ENCODE peak calls at places on chromosomes 5 and 9, in four cellular contexts. R is fibroblast of lung, A is GM23248, Q is K562. J is an unnamed sample.

GRCh38 chr5:142670811-142671210 is 15.1 kb downstream of the FGF1 start:
- DNase-seq in R (peak), A (no peak), Q (no peak), J (no peak)

GRCh38 chr5:83097582-83098265 is 20.4 kb downstream of the XRCC4 start:
- DNase-seq in R (peak), A (peak), Q (no peak), J (no peak)

GRCh38 chr9:81848472-81848871 is 79.8 kb upstream of the SPATA31D4 start:
- DNase-seq in R (peak), A (peak), Q (no peak), J (no peak)

GRCh38 chr9:5910413-5911057 is 19.8 kb downstream of the MLANA start:
- DNase-seq in R (peak), A (peak), Q (no peak), J (no peak)

GRCh38 chr9:17725399-17726010 is 146.6 kb downstream of the SH3GL2 start:
- DNase-seq in R (no peak), A (no peak), Q (no peak), J (no peak)

GRCh38 chr5:16934123-16934522 is 2.0 kb downstream of the MYO10 start:
- DNase-seq in R (peak), A (peak), Q (peak), J (peak)

GRCh38 chr5:35047785-35048404 is at the start of gene AGXT2:
- DNase-seq in R (no peak), A (no peak), Q (no peak), J (no peak)

GRCh38 chr5:105015098-105015497 is 1452.5 kb upstream of the NUDT12 start:
- DNase-seq in R (no peak), A (no peak), Q (no peak), J (no peak)

GRCh38 chr9:81318571-81318970 is 370.8 kb downstream of the TLE1 start:
- DNase-seq in R (peak), A (peak), Q (no peak), J (no peak)

GRCh38 chr9:125119643-125120286 is 23.6 kb downstream of the SCAI start:
- DNase-seq in R (peak), A (peak), Q (no peak), J (no peak)

GRCh38 chr5:149133795-149134777 is 7.2 kb upstream of the ABLIM3 start:
- DNase-seq in R (peak), A (peak), Q (peak), J (no peak)

GRCh38 chr9:82170871-82171270 is 182.3 kb downstream of the SPATA31D1 start:
- DNase-seq in R (peak), A (peak), Q (no peak), J (no peak)

GRCh38 chr5:138753794-138754698 is 821 bp downstream of the CTNNA1 start:
- DNase-seq in R (peak), A (peak), Q (peak), J (no peak)

GRCh38 chr5:64180661-64181343 is 15.2 kb downstream of the RNF180 start:
- DNase-seq in R (no peak), A (peak), Q (no peak), J (no peak)

GRCh38 chr5:141753971-141754713 is 72.1 kb upstream of the ARAP3 start:
- DNase-seq in R (peak), A (peak), Q (peak), J (no peak)

GRCh38 chr5:139574641-139575312 is 13.6 kb downstream of the UBE2D2 start:
- DNase-seq in R (peak), A (peak), Q (peak), J (no peak)

GRCh38 chr5:57456531-57457135 is 26.0 kb downstream of the ACTBL2 start:
- DNase-seq in R (no peak), A (no peak), Q (no peak), J (no peak)

GRCh38 chr5:72476721-72477120 is 30.5 kb downstream of the ZNF366 start:
- DNase-seq in R (no peak), A (no peak), Q (no peak), J (no peak)

GRCh38 chr5:4941957-4942830 is 197.9 kb upstream of the ADAMTS16 start:
- DNase-seq in R (no peak), A (peak), Q (peak), J (no peak)

GRCh38 chr9:116318463-116319271 is 165.1 kb downstream of the PAPPA start:
- DNase-seq in R (peak), A (peak), Q (no peak), J (no peak)

GRCh38 chr9:122228906-122229837 is at the start of gene LHX6:
- DNase-seq in R (peak), A (peak), Q (peak), J (no peak)

GRCh38 chr5:51345106-51345505 is 38.1 kb upstream of the ISL1 start:
- DNase-seq in R (no peak), A (peak), Q (no peak), J (no peak)

GRCh38 chr5:44935262-44935661 is 126.5 kb downstream of the MRPS30 start:
- DNase-seq in R (peak), A (peak), Q (no peak), J (no peak)

GRCh38 chr9:137905740-137906139 is 28.2 kb downstream of the CACNA1B start:
- DNase-seq in R (no peak), A (no peak), Q (no peak), J (no peak)

GRCh38 chr9:137913132-137913531 is 35.5 kb downstream of the CACNA1B start:
- DNase-seq in R (no peak), A (no peak), Q (no peak), J (no peak)

GRCh38 chr9:137912671-137913070 is 35.1 kb downstream of the CACNA1B start:
- DNase-seq in R (no peak), A (no peak), Q (no peak), J (no peak)

GRCh38 chr9:137902646-137903045 is 25.1 kb downstream of the CACNA1B start:
- DNase-seq in R (no peak), A (no peak), Q (no peak), J (no peak)

GRCh38 chr9:137907776-137908175 is 30.2 kb downstream of the CACNA1B start:
- DNase-seq in R (no peak), A (no peak), Q (no peak), J (no peak)
- H3K9ac ChIP-seq in R (no peak), A (no peak), Q (no peak), J (no peak)

DNA sequence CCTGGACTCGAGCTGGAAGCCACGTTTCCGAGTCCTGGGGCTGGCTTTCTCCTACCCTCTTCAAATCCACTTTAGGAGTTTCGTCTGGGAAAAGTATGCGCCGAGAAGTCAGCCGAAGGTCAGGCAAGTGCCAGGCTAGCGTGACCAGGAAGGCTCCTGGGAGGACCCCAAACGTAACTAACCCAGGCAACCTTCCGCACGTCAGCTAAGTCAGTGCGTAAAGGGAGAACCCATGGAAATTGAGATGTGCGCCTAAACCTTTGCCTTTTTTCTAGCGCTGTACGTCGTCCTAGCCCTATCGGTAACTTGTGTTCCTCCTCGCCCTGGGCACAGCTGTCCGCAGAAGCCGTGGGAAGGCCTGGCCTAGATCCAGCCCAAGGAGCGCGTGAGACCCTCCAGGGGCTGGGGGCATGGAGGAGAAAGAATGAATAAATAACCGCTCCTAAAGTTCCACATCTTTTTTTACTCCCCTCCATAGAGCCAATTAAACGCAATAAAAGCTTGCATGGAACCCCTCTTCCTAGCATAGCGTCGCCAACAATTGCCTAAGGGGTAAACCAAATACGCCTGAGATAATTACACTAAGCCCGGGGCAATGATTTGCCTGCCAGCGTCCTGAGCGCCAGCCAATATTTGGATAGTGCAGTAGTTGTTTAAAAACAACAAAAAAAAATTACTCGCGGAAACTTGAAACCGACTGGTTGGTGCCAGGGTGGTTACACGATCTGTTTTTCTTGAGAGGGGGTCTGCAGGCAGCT is 4.0 kb upstream of the FOXB2 start:
- DNase-seq in R (no peak), A (no peak), Q (no peak), J (no peak)
- H3K27ac ChIP-seq in R (no peak), A (no peak), Q (no peak), J (no peak)

GRCh38 chr9:126226991-126227937 is 99.4 kb upstream of the MVB12B start:
- DNase-seq in R (no peak), A (no peak), Q (no peak), J (no peak)
- TF ChIP-seq EZH2 in R (no peak), A (no peak), Q (no peak), J (no peak)

GRCh38 chr9:37920471-37921167 is 16.7 kb upstream of the SLC25A51 start:
- DNase-seq in R (no peak), A (no peak), Q (peak), J (no peak)
- H3K9ac ChIP-seq in R (no peak), A (no peak), Q (no peak), J (no peak)

GRCh38 chr5:1885777-1886633 is 3.3 kb upstream of the IRX4 start:
- DNase-seq in R (no peak), A (no peak), Q (no peak), J (no peak)
- H3K27ac ChIP-seq in R (no peak), A (no peak), Q (no peak), J (no peak)

GRCh38 chr5:77181173-77181572 is 29.3 kb upstream of the PDE8B start:
- DNase-seq in R (no peak), A (no peak), Q (no peak), J (no peak)
- TF ChIP-seq EZH2 in R (peak), A (no peak), Q (no peak), J (no peak)

DNA sequence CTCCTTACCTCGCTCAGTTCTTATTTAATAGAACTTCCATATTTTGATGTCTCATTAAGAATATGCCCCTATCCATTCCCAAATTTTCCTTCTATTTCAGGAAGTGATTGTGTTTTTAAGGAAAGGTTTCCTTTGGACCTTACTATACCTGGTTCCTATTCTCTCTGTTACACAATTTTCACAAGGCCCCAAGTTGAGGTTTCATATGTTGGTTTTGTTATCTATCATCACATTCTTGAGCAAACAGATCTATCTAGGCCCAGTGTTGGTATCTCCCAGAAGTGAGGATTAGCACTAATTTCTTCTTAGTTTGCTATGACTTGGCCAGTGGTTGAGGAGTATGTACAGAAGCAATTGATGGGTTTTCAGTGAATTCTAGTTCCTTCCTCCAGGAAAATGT is 41.5 kb downstream of the ALG2 start:
- DNase-seq in R (no peak), A (no peak), Q (no peak), J (no peak)
- H3K9ac ChIP-seq in R (no peak), A (no peak), Q (no peak), J (no peak)

J was measured in SK-N-MC.